ENCODE peak calls at places on chromosome 20, in six cellular contexts. One of them, this sample, is unnamed.

GRCh38 chr20:34712525-34713192 is 8.5 kb downstream of the TP53INP2 start:
- DNase-seq in stimulated activated effector memory CD8-positive, alpha-beta T cell treated with anti-CD3 and anti-CD28 coated beads, Interleukin-12 subunit alpha, Interleukin-12 subunit beta, amount 100 ng/mL, for 72 hours: no peak
- DNase-seq in mesothelial cell of epicardium: no peak
- DNase-seq in KG1: no peak
- DNase-seq in NCI-H510A treated with DMSO at 0.1 percent for 48 hours: no peak
- DNase-seq in stimulated activated CD4-positive, alpha-beta T cell treated with anti-CD3 and anti-CD28 coated beads, TNF-alpha, amount 100 ng/mL, for 4 hours: no peak
- DNase-seq in this sample: no peak

GRCh38 chr20:771741-772464 is 3.6 kb upstream of the SLC52A3 start:
- DNase-seq in stimulated activated effector memory CD8-positive, alpha-beta T cell treated with anti-CD3 and anti-CD28 coated beads, Interleukin-12 subunit alpha, Interleukin-12 subunit beta, amount 100 ng/mL, for 72 hours: no peak
- DNase-seq in mesothelial cell of epicardium: no peak
- DNase-seq in KG1: no peak
- DNase-seq in NCI-H510A treated with DMSO at 0.1 percent for 48 hours: no peak
- DNase-seq in stimulated activated CD4-positive, alpha-beta T cell treated with anti-CD3 and anti-CD28 coated beads, TNF-alpha, amount 100 ng/mL, for 4 hours: no peak
- DNase-seq in this sample: no peak

GRCh38 chr20:59829415-59830106 is 103.9 kb downstream of the SYCP2 start:
- DNase-seq in stimulated activated effector memory CD8-positive, alpha-beta T cell treated with anti-CD3 and anti-CD28 coated beads, Interleukin-12 subunit alpha, Interleukin-12 subunit beta, amount 100 ng/mL, for 72 hours: no peak
- DNase-seq in mesothelial cell of epicardium: no peak
- DNase-seq in KG1: no peak
- DNase-seq in NCI-H510A treated with DMSO at 0.1 percent for 48 hours: no peak
- DNase-seq in stimulated activated CD4-positive, alpha-beta T cell treated with anti-CD3 and anti-CD28 coated beads, TNF-alpha, amount 100 ng/mL, for 4 hours: no peak
- DNase-seq in this sample: no peak

GRCh38 chr20:26218301-26218700 is 521.6 kb upstream of the ZNF337 start:
- DNase-seq in stimulated activated effector memory CD8-positive, alpha-beta T cell treated with anti-CD3 and anti-CD28 coated beads, Interleukin-12 subunit alpha, Interleukin-12 subunit beta, amount 100 ng/mL, for 72 hours: no peak
- DNase-seq in mesothelial cell of epicardium: no peak
- DNase-seq in KG1: no peak
- DNase-seq in NCI-H510A treated with DMSO at 0.1 percent for 48 hours: no peak
- DNase-seq in stimulated activated CD4-positive, alpha-beta T cell treated with anti-CD3 and anti-CD28 coated beads, TNF-alpha, amount 100 ng/mL, for 4 hours: no peak
- DNase-seq in this sample: no peak

GRCh38 chr20:18388860-18389259 is 78.0 kb downstream of the DZANK1 start:
- DNase-seq in stimulated activated effector memory CD8-positive, alpha-beta T cell treated with anti-CD3 and anti-CD28 coated beads, Interleukin-12 subunit alpha, Interleukin-12 subunit beta, amount 100 ng/mL, for 72 hours: no peak
- DNase-seq in mesothelial cell of epicardium: no peak
- DNase-seq in KG1: no peak
- DNase-seq in NCI-H510A treated with DMSO at 0.1 percent for 48 hours: no peak
- DNase-seq in stimulated activated CD4-positive, alpha-beta T cell treated with anti-CD3 and anti-CD28 coated beads, TNF-alpha, amount 100 ng/mL, for 4 hours: no peak
- DNase-seq in this sample: no peak

GRCh38 chr20:5030348-5031205 is 29.3 kb upstream of the SLC23A2 start:
- DNase-seq in stimulated activated effector memory CD8-positive, alpha-beta T cell treated with anti-CD3 and anti-CD28 coated beads, Interleukin-12 subunit alpha, Interleukin-12 subunit beta, amount 100 ng/mL, for 72 hours: no peak
- DNase-seq in mesothelial cell of epicardium: no peak
- DNase-seq in KG1: no peak
- DNase-seq in NCI-H510A treated with DMSO at 0.1 percent for 48 hours: no peak
- DNase-seq in stimulated activated CD4-positive, alpha-beta T cell treated with anti-CD3 and anti-CD28 coated beads, TNF-alpha, amount 100 ng/mL, for 4 hours: no peak
- DNase-seq in this sample: no peak

GRCh38 chr20:49753133-49753532 is 39.5 kb upstream of the B4GALT5 start:
- DNase-seq in stimulated activated effector memory CD8-positive, alpha-beta T cell treated with anti-CD3 and anti-CD28 coated beads, Interleukin-12 subunit alpha, Interleukin-12 subunit beta, amount 100 ng/mL, for 72 hours: no peak
- DNase-seq in mesothelial cell of epicardium: no peak
- DNase-seq in KG1: no peak
- DNase-seq in NCI-H510A treated with DMSO at 0.1 percent for 48 hours: no peak
- DNase-seq in stimulated activated CD4-positive, alpha-beta T cell treated with anti-CD3 and anti-CD28 coated beads, TNF-alpha, amount 100 ng/mL, for 4 hours: no peak
- DNase-seq in this sample: no peak

GRCh38 chr20:57574954-57575353 is 14.0 kb downstream of the PCK1 start:
- DNase-seq in stimulated activated effector memory CD8-positive, alpha-beta T cell treated with anti-CD3 and anti-CD28 coated beads, Interleukin-12 subunit alpha, Interleukin-12 subunit beta, amount 100 ng/mL, for 72 hours: no peak
- DNase-seq in mesothelial cell of epicardium: no peak
- DNase-seq in KG1: no peak
- DNase-seq in NCI-H510A treated with DMSO at 0.1 percent for 48 hours: no peak
- DNase-seq in stimulated activated CD4-positive, alpha-beta T cell treated with anti-CD3 and anti-CD28 coated beads, TNF-alpha, amount 100 ng/mL, for 4 hours: no peak
- DNase-seq in this sample: no peak

GRCh38 chr20:17648782-17649730 is 33.0 kb downstream of the RRBP1 start:
- DNase-seq in stimulated activated effector memory CD8-positive, alpha-beta T cell treated with anti-CD3 and anti-CD28 coated beads, Interleukin-12 subunit alpha, Interleukin-12 subunit beta, amount 100 ng/mL, for 72 hours: no peak
- DNase-seq in mesothelial cell of epicardium: no peak
- DNase-seq in KG1: no peak
- DNase-seq in NCI-H510A treated with DMSO at 0.1 percent for 48 hours: peak
- DNase-seq in stimulated activated CD4-positive, alpha-beta T cell treated with anti-CD3 and anti-CD28 coated beads, TNF-alpha, amount 100 ng/mL, for 4 hours: no peak
- DNase-seq in this sample: no peak

GRCh38 chr20:63698739-63699465 is 2.5 kb downstream of the TNFRSF6B start:
- DNase-seq in stimulated activated effector memory CD8-positive, alpha-beta T cell treated with anti-CD3 and anti-CD28 coated beads, Interleukin-12 subunit alpha, Interleukin-12 subunit beta, amount 100 ng/mL, for 72 hours: no peak
- DNase-seq in mesothelial cell of epicardium: no peak
- DNase-seq in KG1: no peak
- DNase-seq in NCI-H510A treated with DMSO at 0.1 percent for 48 hours: no peak
- DNase-seq in stimulated activated CD4-positive, alpha-beta T cell treated with anti-CD3 and anti-CD28 coated beads, TNF-alpha, amount 100 ng/mL, for 4 hours: no peak
- DNase-seq in this sample: no peak

GRCh38 chr20:11810316-11811130 is 107.2 kb upstream of the BTBD3 start:
- DNase-seq in stimulated activated effector memory CD8-positive, alpha-beta T cell treated with anti-CD3 and anti-CD28 coated beads, Interleukin-12 subunit alpha, Interleukin-12 subunit beta, amount 100 ng/mL, for 72 hours: no peak
- DNase-seq in mesothelial cell of epicardium: no peak
- DNase-seq in KG1: no peak
- DNase-seq in NCI-H510A treated with DMSO at 0.1 percent for 48 hours: no peak
- DNase-seq in stimulated activated CD4-positive, alpha-beta T cell treated with anti-CD3 and anti-CD28 coated beads, TNF-alpha, amount 100 ng/mL, for 4 hours: no peak
- DNase-seq in this sample: no peak

GRCh38 chr20:64036346-64037198 is 590 bp downstream of the C20orf204 start:
- DNase-seq in stimulated activated effector memory CD8-positive, alpha-beta T cell treated with anti-CD3 and anti-CD28 coated beads, Interleukin-12 subunit alpha, Interleukin-12 subunit beta, amount 100 ng/mL, for 72 hours: no peak
- DNase-seq in mesothelial cell of epicardium: no peak
- DNase-seq in KG1: no peak
- DNase-seq in NCI-H510A treated with DMSO at 0.1 percent for 48 hours: no peak
- DNase-seq in stimulated activated CD4-positive, alpha-beta T cell treated with anti-CD3 and anti-CD28 coated beads, TNF-alpha, amount 100 ng/mL, for 4 hours: no peak
- DNase-seq in this sample: no peak

GRCh38 chr20:24535956-24536730 is 66.7 kb downstream of the SYNDIG1 start:
- DNase-seq in stimulated activated effector memory CD8-positive, alpha-beta T cell treated with anti-CD3 and anti-CD28 coated beads, Interleukin-12 subunit alpha, Interleukin-12 subunit beta, amount 100 ng/mL, for 72 hours: no peak
- DNase-seq in mesothelial cell of epicardium: no peak
- DNase-seq in KG1: no peak
- DNase-seq in NCI-H510A treated with DMSO at 0.1 percent for 48 hours: no peak
- DNase-seq in stimulated activated CD4-positive, alpha-beta T cell treated with anti-CD3 and anti-CD28 coated beads, TNF-alpha, amount 100 ng/mL, for 4 hours: no peak
- DNase-seq in this sample: no peak

GRCh38 chr20:56780266-56780665 is 151.2 kb downstream of the TFAP2C start:
- DNase-seq in stimulated activated effector memory CD8-positive, alpha-beta T cell treated with anti-CD3 and anti-CD28 coated beads, Interleukin-12 subunit alpha, Interleukin-12 subunit beta, amount 100 ng/mL, for 72 hours: no peak
- DNase-seq in mesothelial cell of epicardium: no peak
- DNase-seq in KG1: no peak
- DNase-seq in NCI-H510A treated with DMSO at 0.1 percent for 48 hours: no peak
- DNase-seq in stimulated activated CD4-positive, alpha-beta T cell treated with anti-CD3 and anti-CD28 coated beads, TNF-alpha, amount 100 ng/mL, for 4 hours: no peak
- DNase-seq in this sample: no peak

GRCh38 chr20:21936261-21936660 is 230.8 kb downstream of the PAX1 start:
- DNase-seq in stimulated activated effector memory CD8-positive, alpha-beta T cell treated with anti-CD3 and anti-CD28 coated beads, Interleukin-12 subunit alpha, Interleukin-12 subunit beta, amount 100 ng/mL, for 72 hours: no peak
- DNase-seq in mesothelial cell of epicardium: no peak
- DNase-seq in KG1: no peak
- DNase-seq in NCI-H510A treated with DMSO at 0.1 percent for 48 hours: no peak
- DNase-seq in stimulated activated CD4-positive, alpha-beta T cell treated with anti-CD3 and anti-CD28 coated beads, TNF-alpha, amount 100 ng/mL, for 4 hours: no peak
- DNase-seq in this sample: no peak

GRCh38 chr20:4060054-4060795 is 44.9 kb upstream of the RNF24 start:
- DNase-seq in stimulated activated effector memory CD8-positive, alpha-beta T cell treated with anti-CD3 and anti-CD28 coated beads, Interleukin-12 subunit alpha, Interleukin-12 subunit beta, amount 100 ng/mL, for 72 hours: no peak
- DNase-seq in mesothelial cell of epicardium: no peak
- DNase-seq in KG1: no peak
- DNase-seq in NCI-H510A treated with DMSO at 0.1 percent for 48 hours: no peak
- DNase-seq in stimulated activated CD4-positive, alpha-beta T cell treated with anti-CD3 and anti-CD28 coated beads, TNF-alpha, amount 100 ng/mL, for 4 hours: no peak
- DNase-seq in this sample: no peak

GRCh38 chr20:34089655-34090324 is 22.3 kb downstream of the EIF2S2 start:
- DNase-seq in stimulated activated effector memory CD8-positive, alpha-beta T cell treated with anti-CD3 and anti-CD28 coated beads, Interleukin-12 subunit alpha, Interleukin-12 subunit beta, amount 100 ng/mL, for 72 hours: no peak
- DNase-seq in mesothelial cell of epicardium: no peak
- DNase-seq in KG1: no peak
- DNase-seq in NCI-H510A treated with DMSO at 0.1 percent for 48 hours: peak
- DNase-seq in stimulated activated CD4-positive, alpha-beta T cell treated with anti-CD3 and anti-CD28 coated beads, TNF-alpha, amount 100 ng/mL, for 4 hours: no peak
- DNase-seq in this sample: no peak

GRCh38 chr20:19711126-19711525 is 46.9 kb upstream of the RIN2 start:
- DNase-seq in stimulated activated effector memory CD8-positive, alpha-beta T cell treated with anti-CD3 and anti-CD28 coated beads, Interleukin-12 subunit alpha, Interleukin-12 subunit beta, amount 100 ng/mL, for 72 hours: no peak
- DNase-seq in mesothelial cell of epicardium: no peak
- DNase-seq in KG1: no peak
- DNase-seq in NCI-H510A treated with DMSO at 0.1 percent for 48 hours: no peak
- DNase-seq in stimulated activated CD4-positive, alpha-beta T cell treated with anti-CD3 and anti-CD28 coated beads, TNF-alpha, amount 100 ng/mL, for 4 hours: no peak
- DNase-seq in this sample: no peak

GRCh38 chr20:34040300-34041015 is 46.7 kb downstream of the RALY start:
- DNase-seq in stimulated activated effector memory CD8-positive, alpha-beta T cell treated with anti-CD3 and anti-CD28 coated beads, Interleukin-12 subunit alpha, Interleukin-12 subunit beta, amount 100 ng/mL, for 72 hours: no peak
- DNase-seq in mesothelial cell of epicardium: no peak
- DNase-seq in KG1: no peak
- DNase-seq in NCI-H510A treated with DMSO at 0.1 percent for 48 hours: peak
- DNase-seq in stimulated activated CD4-positive, alpha-beta T cell treated with anti-CD3 and anti-CD28 coated beads, TNF-alpha, amount 100 ng/mL, for 4 hours: no peak
- DNase-seq in this sample: no peak

GRCh38 chr20:58071991-58072390 is 156.5 kb downstream of the ANKRD60 start:
- DNase-seq in stimulated activated effector memory CD8-positive, alpha-beta T cell treated with anti-CD3 and anti-CD28 coated beads, Interleukin-12 subunit alpha, Interleukin-12 subunit beta, amount 100 ng/mL, for 72 hours: no peak
- DNase-seq in mesothelial cell of epicardium: no peak
- DNase-seq in KG1: no peak
- DNase-seq in NCI-H510A treated with DMSO at 0.1 percent for 48 hours: no peak
- DNase-seq in stimulated activated CD4-positive, alpha-beta T cell treated with anti-CD3 and anti-CD28 coated beads, TNF-alpha, amount 100 ng/mL, for 4 hours: no peak
- DNase-seq in this sample: no peak

GRCh38 chr20:34060970-34061369 is 51.1 kb downstream of the EIF2S2 start:
- DNase-seq in stimulated activated effector memory CD8-positive, alpha-beta T cell treated with anti-CD3 and anti-CD28 coated beads, Interleukin-12 subunit alpha, Interleukin-12 subunit beta, amount 100 ng/mL, for 72 hours: no peak
- DNase-seq in mesothelial cell of epicardium: no peak
- DNase-seq in KG1: no peak
- DNase-seq in NCI-H510A treated with DMSO at 0.1 percent for 48 hours: no peak
- DNase-seq in stimulated activated CD4-positive, alpha-beta T cell treated with anti-CD3 and anti-CD28 coated beads, TNF-alpha, amount 100 ng/mL, for 4 hours: no peak
- DNase-seq in this sample: no peak

GRCh38 chr20:33019465-33020277 is 11.8 kb upstream of the BPIFB6 start:
- DNase-seq in stimulated activated effector memory CD8-positive, alpha-beta T cell treated with anti-CD3 and anti-CD28 coated beads, Interleukin-12 subunit alpha, Interleukin-12 subunit beta, amount 100 ng/mL, for 72 hours: no peak
- DNase-seq in mesothelial cell of epicardium: no peak
- DNase-seq in KG1: no peak
- DNase-seq in NCI-H510A treated with DMSO at 0.1 percent for 48 hours: no peak
- DNase-seq in stimulated activated CD4-positive, alpha-beta T cell treated with anti-CD3 and anti-CD28 coated beads, TNF-alpha, amount 100 ng/mL, for 4 hours: no peak
- DNase-seq in this sample: no peak

GRCh38 chr20:50397058-50397457 is 113.1 kb upstream of the PTPN1 start:
- DNase-seq in stimulated activated effector memory CD8-positive, alpha-beta T cell treated with anti-CD3 and anti-CD28 coated beads, Interleukin-12 subunit alpha, Interleukin-12 subunit beta, amount 100 ng/mL, for 72 hours: no peak
- DNase-seq in mesothelial cell of epicardium: no peak
- DNase-seq in KG1: no peak
- DNase-seq in NCI-H510A treated with DMSO at 0.1 percent for 48 hours: no peak
- DNase-seq in stimulated activated CD4-positive, alpha-beta T cell treated with anti-CD3 and anti-CD28 coated beads, TNF-alpha, amount 100 ng/mL, for 4 hours: no peak
- DNase-seq in this sample: no peak

GRCh38 chr20:48451401-48451800 is 376.4 kb downstream of the PREX1 start:
- DNase-seq in stimulated activated effector memory CD8-positive, alpha-beta T cell treated with anti-CD3 and anti-CD28 coated beads, Interleukin-12 subunit alpha, Interleukin-12 subunit beta, amount 100 ng/mL, for 72 hours: no peak
- DNase-seq in mesothelial cell of epicardium: no peak
- DNase-seq in KG1: no peak
- DNase-seq in NCI-H510A treated with DMSO at 0.1 percent for 48 hours: no peak
- DNase-seq in stimulated activated CD4-positive, alpha-beta T cell treated with anti-CD3 and anti-CD28 coated beads, TNF-alpha, amount 100 ng/mL, for 4 hours: no peak
- DNase-seq in this sample: no peak

GRCh38 chr20:41100001-41100480 is 37.3 kb upstream of the PLCG1 start:
- DNase-seq in stimulated activated effector memory CD8-positive, alpha-beta T cell treated with anti-CD3 and anti-CD28 coated beads, Interleukin-12 subunit alpha, Interleukin-12 subunit beta, amount 100 ng/mL, for 72 hours: no peak
- DNase-seq in mesothelial cell of epicardium: no peak
- DNase-seq in KG1: no peak
- DNase-seq in NCI-H510A treated with DMSO at 0.1 percent for 48 hours: no peak
- DNase-seq in stimulated activated CD4-positive, alpha-beta T cell treated with anti-CD3 and anti-CD28 coated beads, TNF-alpha, amount 100 ng/mL, for 4 hours: no peak
- DNase-seq in this sample: no peak

GRCh38 chr20:7151666-7152065 is 384.2 kb downstream of the BMP2 start:
- DNase-seq in stimulated activated effector memory CD8-positive, alpha-beta T cell treated with anti-CD3 and anti-CD28 coated beads, Interleukin-12 subunit alpha, Interleukin-12 subunit beta, amount 100 ng/mL, for 72 hours: no peak
- DNase-seq in mesothelial cell of epicardium: no peak
- DNase-seq in KG1: no peak
- DNase-seq in NCI-H510A treated with DMSO at 0.1 percent for 48 hours: no peak
- DNase-seq in stimulated activated CD4-positive, alpha-beta T cell treated with anti-CD3 and anti-CD28 coated beads, TNF-alpha, amount 100 ng/mL, for 4 hours: no peak
- DNase-seq in this sample: no peak

GRCh38 chr20:58690851-58691250 is 1.7 kb upstream of the NPEPL1 start:
- DNase-seq in stimulated activated effector memory CD8-positive, alpha-beta T cell treated with anti-CD3 and anti-CD28 coated beads, Interleukin-12 subunit alpha, Interleukin-12 subunit beta, amount 100 ng/mL, for 72 hours: no peak
- DNase-seq in mesothelial cell of epicardium: no peak
- DNase-seq in KG1: no peak
- DNase-seq in NCI-H510A treated with DMSO at 0.1 percent for 48 hours: no peak
- DNase-seq in stimulated activated CD4-positive, alpha-beta T cell treated with anti-CD3 and anti-CD28 coated beads, TNF-alpha, amount 100 ng/mL, for 4 hours: no peak
- DNase-seq in this sample: no peak

GRCh38 chr20:38286586-38287502 is 17.1 kb upstream of the BPI start:
- DNase-seq in stimulated activated effector memory CD8-positive, alpha-beta T cell treated with anti-CD3 and anti-CD28 coated beads, Interleukin-12 subunit alpha, Interleukin-12 subunit beta, amount 100 ng/mL, for 72 hours: no peak
- DNase-seq in mesothelial cell of epicardium: no peak
- DNase-seq in KG1: no peak
- DNase-seq in NCI-H510A treated with DMSO at 0.1 percent for 48 hours: no peak
- DNase-seq in stimulated activated CD4-positive, alpha-beta T cell treated with anti-CD3 and anti-CD28 coated beads, TNF-alpha, amount 100 ng/mL, for 4 hours: no peak
- DNase-seq in this sample: no peak

GRCh38 chr20:31934968-31935764 is 16.7 kb downstream of the PDRG1 start:
- DNase-seq in stimulated activated effector memory CD8-positive, alpha-beta T cell treated with anti-CD3 and anti-CD28 coated beads, Interleukin-12 subunit alpha, Interleukin-12 subunit beta, amount 100 ng/mL, for 72 hours: no peak
- DNase-seq in mesothelial cell of epicardium: no peak
- DNase-seq in KG1: no peak
- DNase-seq in NCI-H510A treated with DMSO at 0.1 percent for 48 hours: no peak
- DNase-seq in stimulated activated CD4-positive, alpha-beta T cell treated with anti-CD3 and anti-CD28 coated beads, TNF-alpha, amount 100 ng/mL, for 4 hours: no peak
- DNase-seq in this sample: peak

GRCh38 chr20:60000271-60001026 is 42.2 kb downstream of the CDH26 start:
- DNase-seq in stimulated activated effector memory CD8-positive, alpha-beta T cell treated with anti-CD3 and anti-CD28 coated beads, Interleukin-12 subunit alpha, Interleukin-12 subunit beta, amount 100 ng/mL, for 72 hours: no peak
- DNase-seq in mesothelial cell of epicardium: no peak
- DNase-seq in KG1: no peak
- DNase-seq in NCI-H510A treated with DMSO at 0.1 percent for 48 hours: peak
- DNase-seq in stimulated activated CD4-positive, alpha-beta T cell treated with anti-CD3 and anti-CD28 coated beads, TNF-alpha, amount 100 ng/mL, for 4 hours: no peak
- DNase-seq in this sample: no peak

GRCh38 chr20:62159835-62160234 is 16.3 kb downstream of the SS18L1 start:
- DNase-seq in stimulated activated effector memory CD8-positive, alpha-beta T cell treated with anti-CD3 and anti-CD28 coated beads, Interleukin-12 subunit alpha, Interleukin-12 subunit beta, amount 100 ng/mL, for 72 hours: peak
- DNase-seq in mesothelial cell of epicardium: no peak
- DNase-seq in KG1: no peak
- DNase-seq in NCI-H510A treated with DMSO at 0.1 percent for 48 hours: no peak
- DNase-seq in stimulated activated CD4-positive, alpha-beta T cell treated with anti-CD3 and anti-CD28 coated beads, TNF-alpha, amount 100 ng/mL, for 4 hours: peak
- DNase-seq in this sample: no peak

GRCh38 chr20:43776691-43777090 is 49.9 kb upstream of the GTSF1L start:
- DNase-seq in stimulated activated effector memory CD8-positive, alpha-beta T cell treated with anti-CD3 and anti-CD28 coated beads, Interleukin-12 subunit alpha, Interleukin-12 subunit beta, amount 100 ng/mL, for 72 hours: no peak
- DNase-seq in mesothelial cell of epicardium: no peak
- DNase-seq in KG1: no peak
- DNase-seq in NCI-H510A treated with DMSO at 0.1 percent for 48 hours: no peak
- DNase-seq in stimulated activated CD4-positive, alpha-beta T cell treated with anti-CD3 and anti-CD28 coated beads, TNF-alpha, amount 100 ng/mL, for 4 hours: no peak
- DNase-seq in this sample: no peak

GRCh38 chr20:40844285-40844684 is 155.2 kb upstream of the MAFB start:
- DNase-seq in stimulated activated effector memory CD8-positive, alpha-beta T cell treated with anti-CD3 and anti-CD28 coated beads, Interleukin-12 subunit alpha, Interleukin-12 subunit beta, amount 100 ng/mL, for 72 hours: no peak
- DNase-seq in mesothelial cell of epicardium: no peak
- DNase-seq in KG1: no peak
- DNase-seq in NCI-H510A treated with DMSO at 0.1 percent for 48 hours: no peak
- DNase-seq in stimulated activated CD4-positive, alpha-beta T cell treated with anti-CD3 and anti-CD28 coated beads, TNF-alpha, amount 100 ng/mL, for 4 hours: no peak
- DNase-seq in this sample: no peak

This sample was measured in Kasumi-1.